ENCODE peak calls at places on chromosomes 16 and 17, in six cellular contexts. A is body of pancreas, C is brain microvascular endothelial cell, F is WERI-Rb-1, B is endodermal cell, R is adrenal gland. M is an unnamed sample.

GRCh38 chr17:64687959-64688358 is 25.9 kb upstream of the SMURF2 start:
- DNase-seq in F (no peak), A (no peak), B (no peak), R (no peak), C (no peak), M (no peak)

GRCh38 chr16:3058173-3059030 is 7.0 kb upstream of the IL32 start:
- DNase-seq in B (peak), C (no peak), R (peak), A (peak), F (peak), M (no peak)

GRCh38 chr16:15682105-15682570 is 32.1 kb downstream of the NDE1 start:
- DNase-seq in A (peak), R (peak), F (peak), B (peak), C (peak), M (no peak)

GRCh38 chr16:29748077-29748759 is 2.4 kb upstream of the C16orf54 start:
- DNase-seq in F (no peak), B (no peak), A (no peak), C (no peak), R (no peak), M (no peak)

GRCh38 chr16:188674-189073 is 8.4 kb downstream of the HBQ1 start:
- DNase-seq in A (no peak), R (no peak), F (peak), C (no peak), B (no peak), M (no peak)

GRCh38 chr16:57245472-57246113 is 534 bp downstream of the ARL2BP start:
- DNase-seq in B (no peak), C (no peak), F (peak), A (peak), R (peak), M (peak)

GRCh38 chr17:63369233-63369632 is 76.9 kb downstream of the CYB561 start:
- DNase-seq in A (no peak), B (no peak), C (peak), R (no peak), F (no peak), M (no peak)

GRCh38 chr16:8931864-8932263 is 31.8 kb downstream of the USP7 start:
- DNase-seq in F (no peak), C (peak), A (peak), B (peak), R (peak), M (no peak)

GRCh38 chr16:84483882-84484565 is 20.4 kb downstream of the MEAK7 start:
- DNase-seq in A (no peak), B (no peak), C (no peak), F (no peak), R (no peak), M (peak)

GRCh38 chr17:64385187-64386083 is 5.2 kb downstream of the PECAM1 start:
- DNase-seq in C (peak), B (no peak), R (peak), A (peak), F (no peak), M (peak)

GRCh38 chr17:49741692-49742076 is 22.2 kb downstream of the FAM117A start:
- DNase-seq in R (no peak), A (no peak), F (peak), C (no peak), B (no peak), M (no peak)

GRCh38 chr17:82497483-82498405 is 21.8 kb upstream of the FOXK2 start:
- DNase-seq in R (peak), C (peak), F (peak), B (peak), A (peak), M (no peak)

GRCh38 chr16:65909310-65910050 is 457.0 kb upstream of the CDH5 start:
- DNase-seq in C (no peak), B (no peak), A (no peak), R (no peak), F (no peak), M (no peak)

GRCh38 chr17:7744416-7744815 is 26.9 kb downstream of the DNAH2 start:
- DNase-seq in F (no peak), C (no peak), B (no peak), R (no peak), A (no peak), M (peak)

GRCh38 chr17:29715680-29716079 is 93.0 kb upstream of the CORO6 start:
- DNase-seq in B (no peak), R (no peak), A (no peak), F (no peak), C (no peak), M (no peak)
- TF ChIP-seq CTCF in B (no peak), R (no peak), A (no peak), F (no peak), C (no peak), M (no peak)

DNA sequence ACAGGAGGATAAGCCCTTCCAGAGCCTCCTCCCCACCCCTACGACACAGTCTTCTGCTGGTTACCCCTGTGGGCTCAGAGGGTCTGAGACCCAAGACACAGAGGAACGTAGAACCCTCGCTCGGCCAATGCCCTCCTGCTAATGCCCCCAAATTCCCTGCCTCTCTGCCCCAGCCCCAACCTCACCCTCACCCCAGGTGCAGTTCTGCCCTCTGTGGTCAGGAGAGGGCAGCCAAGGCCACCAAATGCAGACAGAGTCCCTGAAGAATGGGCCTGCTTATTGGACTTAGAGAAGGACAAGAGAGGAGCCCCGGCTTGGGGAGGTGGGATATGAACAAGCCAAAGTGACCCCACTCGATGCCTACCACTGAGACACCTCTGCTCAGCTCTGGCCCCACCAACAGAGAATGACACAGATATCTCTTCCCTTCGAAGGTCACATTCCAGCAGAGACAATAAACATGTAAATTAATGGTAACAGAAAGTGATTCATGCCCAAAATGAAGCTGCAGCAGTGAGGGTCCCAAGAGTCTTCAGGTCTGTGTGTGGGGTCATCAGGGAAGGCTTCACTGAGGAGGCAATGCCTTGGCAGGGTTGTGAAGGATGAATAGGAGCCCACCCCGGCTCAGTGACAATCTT is 80.9 kb upstream of the CCL1 start:
- DNase-seq in R (no peak), F (peak), A (no peak), C (no peak), B (peak), M (no peak)
- TF ChIP-seq CTCF in R (peak), F (peak), A (no peak), C (no peak), B (peak), M (peak)

GRCh38 chr17:39393732-39394131 is 7.7 kb downstream of the FBXL20 start:
- DNase-seq in C (no peak), B (no peak), F (no peak), A (no peak), R (no peak), M (no peak)
- TF ChIP-seq CTCF in C (no peak), B (no peak), F (no peak), A (no peak), R (peak), M (peak)

DNA sequence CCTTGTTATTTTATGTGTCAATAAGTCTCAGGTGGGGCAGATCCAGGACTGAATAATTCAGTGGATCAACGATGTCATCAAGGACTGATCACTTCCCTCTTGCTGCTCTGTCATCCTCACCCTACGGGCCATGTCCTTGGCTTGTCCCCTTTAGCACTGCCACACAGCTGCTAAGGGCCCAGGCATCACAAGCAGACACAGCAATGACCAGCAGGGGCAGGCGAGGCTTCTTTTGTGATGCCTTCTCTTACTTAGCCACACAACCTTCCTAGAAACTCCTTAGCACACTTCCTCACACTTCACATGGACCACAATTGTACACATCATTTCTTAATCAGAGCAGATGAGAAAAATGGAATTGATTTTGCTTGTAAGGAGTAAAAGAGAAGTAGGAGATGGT is 356.3 kb upstream of the SOX9 start:
- DNase-seq in R (no peak), C (peak), A (peak), F (peak), B (peak), M (no peak)
- TF ChIP-seq CTCF in R (no peak), C (peak), A (no peak), F (peak), B (peak), M (peak)

GRCh38 chr17:53191878-53192277 is 630.8 kb upstream of the KIF2B start:
- DNase-seq in R (no peak), A (no peak), F (no peak), B (no peak), C (no peak), M (no peak)
- TF ChIP-seq CTCF in R (no peak), A (no peak), F (no peak), B (peak), C (no peak), M (peak)

DNA sequence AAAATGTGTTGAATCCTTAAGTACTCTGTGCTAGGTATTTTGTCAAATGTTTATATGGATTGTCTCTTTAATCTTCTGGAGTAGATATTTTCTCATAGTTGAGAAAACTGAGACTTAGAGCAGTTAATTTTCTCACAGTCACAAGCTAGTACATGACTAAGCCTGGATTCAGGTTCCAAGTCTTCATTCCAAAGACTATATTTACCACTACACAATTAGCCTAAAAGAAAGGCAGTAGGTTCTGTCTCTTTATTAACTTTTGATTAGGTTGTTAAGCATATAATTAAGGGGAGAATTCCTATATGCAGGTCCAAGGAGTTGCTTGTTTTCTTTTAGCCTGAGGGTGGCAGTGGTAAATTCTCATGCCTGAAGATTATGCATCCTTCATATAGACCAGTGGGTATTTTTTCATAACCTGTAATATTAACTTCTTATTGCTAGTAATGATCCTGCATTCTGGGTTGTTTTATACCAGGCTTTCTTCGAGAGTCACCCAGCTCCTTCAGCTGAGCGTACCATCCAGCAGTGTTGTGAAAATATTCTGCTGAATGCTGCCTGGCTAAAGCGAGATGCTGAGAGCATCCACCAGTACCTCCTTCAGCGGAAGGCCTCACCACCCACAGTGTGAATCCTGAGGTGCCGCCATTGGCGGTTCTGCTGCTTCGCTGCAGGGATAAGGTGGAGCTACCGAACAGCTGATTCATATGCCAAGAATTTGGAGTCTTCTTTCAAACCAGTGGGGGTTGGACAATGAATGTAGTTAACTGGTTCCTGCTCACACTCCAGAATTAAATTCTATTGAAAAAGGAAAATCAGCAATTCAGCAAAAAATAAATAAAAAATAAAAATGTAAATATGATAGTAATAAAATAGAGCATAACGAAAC is 28.2 kb upstream of the KPNB1 start:
- DNase-seq in B (peak), C (peak), R (peak), A (peak), F (no peak), M (no peak)
- TF ChIP-seq CTCF in B (peak), C (peak), R (no peak), A (no peak), F (no peak), M (peak)

DNA sequence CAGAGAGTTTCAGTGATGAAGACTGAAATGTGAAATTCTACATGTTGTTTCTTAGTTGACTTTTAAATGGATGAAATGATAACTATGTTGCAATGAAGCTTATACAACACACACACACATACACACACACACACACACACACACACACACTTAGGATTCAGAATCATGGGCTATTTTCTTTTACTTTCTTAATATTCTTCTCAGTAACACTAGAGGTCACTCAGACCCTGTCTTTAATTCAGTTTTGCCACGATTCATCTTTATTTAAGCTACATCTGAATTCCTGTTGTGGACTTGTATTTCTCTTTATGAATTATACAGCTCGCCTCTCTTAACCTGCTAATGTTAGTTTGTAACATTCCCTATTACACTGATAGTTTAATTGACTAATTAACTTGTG is 109.6 kb upstream of the GOT2 start:
- DNase-seq in B (no peak), A (no peak), F (no peak), C (peak), R (no peak), M (no peak)
- TF ChIP-seq CTCF in B (peak), A (no peak), F (no peak), C (no peak), R (peak), M (peak)

GRCh38 chr16:23901178-23902131 is 65.7 kb downstream of the PRKCB start:
- DNase-seq in A (no peak), C (no peak), R (no peak), F (no peak), B (peak), M (no peak)
- TF ChIP-seq CTCF in A (no peak), C (no peak), R (no peak), F (no peak), B (no peak), M (no peak)

GRCh38 chr17:39573447-39574298 is 34.0 kb downstream of the NEUROD2 start:
- DNase-seq in F (peak), R (peak), B (peak), A (peak), C (peak), M (no peak)

GRCh38 chr17:39580082-39580468 is 27.6 kb downstream of the NEUROD2 start:
- DNase-seq in C (no peak), F (no peak), B (no peak), R (no peak), A (no peak), M (no peak)

GRCh38 chr17:39578272-39578671 is 29.4 kb downstream of the NEUROD2 start:
- DNase-seq in R (no peak), C (no peak), F (no peak), A (no peak), B (no peak), M (no peak)

GRCh38 chr17:39579318-39580081 is 28.2 kb downstream of the NEUROD2 start:
- DNase-seq in B (peak), R (no peak), F (no peak), C (no peak), A (no peak), M (no peak)

DNA sequence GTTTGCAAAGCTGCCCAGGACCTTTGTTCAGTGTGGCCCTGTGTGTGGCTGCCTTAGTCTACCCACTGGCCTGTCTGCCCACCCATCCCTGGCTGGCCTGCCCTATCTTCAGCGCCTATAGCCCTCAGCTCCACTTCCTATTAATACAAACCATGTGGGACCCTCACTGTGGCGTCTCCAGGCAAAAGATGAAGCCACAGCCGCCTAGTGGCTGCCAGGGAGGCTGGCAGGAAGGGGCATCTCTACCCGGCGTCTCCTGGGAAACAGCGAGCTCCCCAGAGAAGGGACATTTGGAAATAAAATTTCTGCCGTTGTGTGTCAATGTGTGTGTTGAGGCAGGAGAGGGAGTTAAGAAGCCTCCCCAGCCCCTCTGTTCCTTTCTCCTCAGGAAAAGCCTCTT is 31.5 kb downstream of the NEUROD2 start:
- DNase-seq in A (no peak), F (no peak), B (peak), R (no peak), C (no peak), M (no peak)
- TF ChIP-seq CTCF in A (peak), F (peak), B (peak), R (peak), C (peak), M (peak)

GRCh38 chr17:34527908-34528470 is 51.4 kb upstream of the TMEM132E start:
- DNase-seq in R (no peak), B (peak), A (no peak), F (no peak), C (no peak), M (no peak)
- TF ChIP-seq CTCF in R (no peak), B (peak), A (no peak), F (peak), C (no peak), M (peak)

M was measured in chondrocyte.